ENCODE peak calls at places on chromosomes 5 and 9, in five cellular contexts. Z is heart right ventricle, V is omental fat pad, U is right lobe of liver, W is cardiac muscle cell. A is an unnamed sample.
A peak's percentile ranks its signal among the peaks of the same experiment; 100 is the strongest.

GRCh38 chr9:94135222-94135621 is 51.0 kb downstream of the PTPDC1 start:
- DNase-seq in Z (no peak), V (no peak), U (no peak), W (peak; percentile 98), A (no peak)

GRCh38 chr9:119291554-119291953 is 77.7 kb downstream of the BRINP1 start:
- DNase-seq in Z (no peak), V (no peak), U (no peak), W (no peak), A (no peak)

GRCh38 chr5:74141053-74141452 is 499.5 kb downstream of the ENC1 start:
- DNase-seq in Z (no peak), V (no peak), U (no peak), W (peak; percentile 8), A (no peak)

GRCh38 chr5:691817-692529 is 1.2 kb downstream of the TPPP start:
- DNase-seq in Z (no peak), V (no peak), U (no peak), W (no peak), A (no peak)

GRCh38 chr9:21415492-21416267 is 6.8 kb downstream of the IFNA8 start:
- DNase-seq in Z (no peak), V (no peak), U (no peak), W (no peak), A (no peak)

GRCh38 chr9:134605351-134605968 is 36.1 kb upstream of the COL5A1 start:
- DNase-seq in Z (peak; percentile 3), V (no peak), U (no peak), W (no peak), A (no peak)

GRCh38 chr9:132994410-132995120 is 16.1 kb downstream of the GFI1B start:
- DNase-seq in Z (no peak), V (no peak), U (no peak), W (peak; percentile 49), A (peak; percentile 52)

GRCh38 chr9:136942881-136943230 is 1.7 kb downstream of the FBXW5 start:
- DNase-seq in Z (no peak), V (no peak), U (no peak), W (no peak), A (peak; percentile 83)

GRCh38 chr9:137434498-137435380 is 6.4 kb downstream of the ENTPD8 start:
- DNase-seq in Z (no peak), V (no peak), U (peak; percentile 27), W (no peak), A (peak; percentile 84)

GRCh38 chr5:15105799-15106393 is 234.3 kb upstream of the ANKH start:
- DNase-seq in Z (peak; percentile 45), V (no peak), U (no peak), W (peak; percentile 71), A (no peak)

GRCh38 chr9:21294904-21295538 is 10.1 kb downstream of the IFNA5 start:
- DNase-seq in Z (no peak), V (no peak), U (no peak), W (no peak), A (no peak)

GRCh38 chr5:143206194-143207053 is 197.1 kb downstream of the NR3C1 start:
- DNase-seq in Z (no peak), V (no peak), U (no peak), W (no peak), A (no peak)

GRCh38 chr9:94656190-94656589 is 16.9 kb upstream of the FBP1 start:
- DNase-seq in Z (no peak), V (no peak), U (no peak), W (peak; percentile 17), A (no peak)

GRCh38 chr5:143004361-143004802 is 234.2 kb downstream of the ARHGAP26 start:
- DNase-seq in Z (no peak), V (no peak), U (no peak), W (no peak), A (no peak)

GRCh38 chr5:90644132-90644531 is 85.5 kb downstream of the ADGRV1 start:
- DNase-seq in Z (no peak), V (no peak), U (no peak), W (no peak), A (no peak)

GRCh38 chr5:69493235-69493925 is 790 bp downstream of the OCLN start:
- DNase-seq in Z (peak; percentile 7), V (no peak), U (peak; percentile 75), W (peak; percentile 30), A (no peak)

GRCh38 chr9:15221746-15222145 is 85.3 kb downstream of the TTC39B start:
- DNase-seq in Z (no peak), V (no peak), U (no peak), W (no peak), A (no peak)

GRCh38 chr9:25716220-25716872 is 38.1 kb upstream of the TUSC1 start:
- DNase-seq in Z (peak; percentile 4), V (no peak), U (no peak), W (peak; percentile 92), A (no peak)

DNA sequence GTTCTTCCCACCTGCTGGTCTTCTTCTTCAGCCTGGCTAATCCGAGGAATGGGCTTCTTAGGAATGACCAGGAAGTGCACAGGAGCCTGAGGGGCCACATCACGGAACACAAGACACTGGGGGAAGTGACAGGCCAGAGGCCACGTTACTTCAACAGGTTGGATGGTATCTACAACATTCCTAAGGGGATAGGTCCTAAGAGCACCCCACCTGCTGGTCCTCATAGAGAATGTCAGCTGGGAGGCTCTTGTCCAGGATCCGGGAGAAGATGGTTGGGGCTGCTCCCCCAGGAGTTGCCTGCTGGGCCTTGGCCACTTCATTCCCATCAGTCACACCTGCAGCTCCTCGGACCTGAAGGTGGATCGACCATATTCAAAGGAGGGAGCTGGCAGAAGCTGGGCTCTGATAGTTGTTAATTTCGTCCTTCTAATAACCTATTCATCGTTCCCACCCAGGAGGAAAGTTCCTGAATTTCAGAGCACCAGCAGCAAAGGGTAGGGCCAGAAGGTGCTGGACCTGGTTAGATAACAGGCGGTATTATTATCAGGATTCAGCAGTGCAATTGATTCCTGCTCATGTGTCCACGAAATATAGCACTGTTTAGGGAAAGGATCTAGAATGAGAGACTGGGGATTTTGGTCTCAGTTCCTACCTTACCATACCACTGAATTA is 1.3 kb downstream of the HINT2 start:
- DNase-seq in Z (no peak), V (no peak), U (no peak), W (peak; percentile 26), A (peak; percentile 39)
- TF ChIP-seq CTCF in Z (no peak), V (no peak), U (peak; percentile 16), W (peak; percentile 33), A (peak; percentile 65)

GRCh38 chr9:2198956-2199635 is 183.9 kb downstream of the SMARCA2 start:
- DNase-seq in Z (no peak), V (no peak), U (no peak), W (no peak), A (no peak)

GRCh38 chr9:2195211-2195610 is 180.1 kb downstream of the SMARCA2 start:
- DNase-seq in Z (no peak), V (no peak), U (no peak), W (no peak), A (no peak)

GRCh38 chr9:2199999-2200796 is 185.1 kb downstream of the SMARCA2 start:
- DNase-seq in Z (no peak), V (no peak), U (no peak), W (no peak), A (no peak)
- TF ChIP-seq CTCF in Z (no peak), V (no peak), U (no peak), W (no peak), A (no peak)

GRCh38 chr5:146208916-146209522 is 5.6 kb downstream of the RBM27 start:
- DNase-seq in Z (no peak), V (no peak), U (no peak), W (no peak), A (no peak)
- TF ChIP-seq CTCF in Z (no peak), V (no peak), U (no peak), W (peak; percentile 3), A (peak; percentile 42)

DNA sequence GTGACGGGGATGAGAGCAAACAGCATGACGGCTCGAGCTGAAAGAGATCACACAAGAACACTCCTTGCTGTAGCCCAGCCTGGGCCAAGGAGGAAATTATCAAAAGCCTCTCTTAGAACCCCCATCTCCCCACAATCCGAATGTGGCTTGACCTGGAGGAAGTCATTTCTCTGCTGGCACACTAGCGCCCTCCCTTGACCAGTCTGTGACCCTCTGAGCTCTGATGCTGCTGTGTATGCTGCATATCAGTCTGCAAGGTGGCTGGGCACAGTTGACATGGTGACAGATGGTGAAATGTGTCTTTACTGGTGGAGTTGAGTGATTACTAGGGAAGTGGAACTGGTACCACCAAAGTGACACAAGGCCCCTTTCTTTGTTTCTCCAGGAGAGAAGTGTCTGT is 3.3 kb downstream of the SLC46A2 start:
- DNase-seq in Z (no peak), V (no peak), U (no peak), W (no peak), A (no peak)
- TF ChIP-seq CTCF in Z (no peak), V (no peak), U (no peak), W (peak; percentile 28), A (peak; percentile 23)

GRCh38 chr5:141094481-141095262 is at the start of gene PCDHB2:
- DNase-seq in Z (peak; percentile 30), V (no peak), U (no peak), W (peak; percentile 6), A (no peak)
- TF ChIP-seq CTCF in Z (peak; percentile 30), V (no peak), U (no peak), W (no peak), A (peak; percentile 94)

GRCh38 chr9:127854169-127854833 is at the start of gene ENG:
- DNase-seq in Z (peak; percentile 90), V (no peak), U (peak; percentile 85), W (peak; percentile 79), A (no peak)
- TF ChIP-seq CTCF in Z (no peak), V (no peak), U (no peak), W (peak; percentile 11), A (peak; percentile 53)

GRCh38 chr5:173741729-173742431 is 125.4 kb upstream of the BOD1 start:
- DNase-seq in Z (no peak), V (no peak), U (no peak), W (no peak), A (no peak)

GRCh38 chr5:173742432-173742816 is 126.0 kb upstream of the BOD1 start:
- DNase-seq in Z (no peak), V (no peak), U (no peak), W (no peak), A (no peak)

GRCh38 chr5:173736923-173737412 is 120.5 kb upstream of the BOD1 start:
- DNase-seq in Z (no peak), V (no peak), U (no peak), W (no peak), A (no peak)

GRCh38 chr5:173740400-173740799 is 124.0 kb upstream of the BOD1 start:
- DNase-seq in Z (no peak), V (no peak), U (no peak), W (no peak), A (no peak)

DNA sequence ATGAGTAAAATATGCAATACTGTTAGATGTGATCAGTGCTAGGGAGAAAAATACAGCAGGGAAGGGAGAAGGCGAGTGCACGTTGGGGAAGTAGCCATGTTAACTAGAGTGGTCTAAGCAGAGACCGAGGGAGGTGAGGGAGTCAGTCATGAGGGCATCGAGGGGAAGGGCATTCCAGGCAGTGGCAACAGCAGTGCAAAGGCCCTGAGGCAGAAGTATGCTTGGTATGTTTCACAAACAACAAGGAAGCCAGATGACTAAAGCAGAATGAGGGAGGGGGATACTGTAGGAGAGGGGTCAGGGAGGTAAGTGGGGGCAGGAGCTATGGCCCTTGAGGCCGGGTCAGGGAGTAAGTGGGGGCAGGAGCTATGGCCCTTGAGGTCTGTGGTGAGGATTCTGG is 123.3 kb upstream of the BOD1 start:
- DNase-seq in Z (no peak), V (no peak), U (no peak), W (no peak), A (no peak)
- TF ChIP-seq CTCF in Z (no peak), V (no peak), U (no peak), W (no peak), A (no peak)

GRCh38 chr9:88045686-88046085 is 71.4 kb upstream of the CDK20 start:
- DNase-seq in Z (no peak), V (no peak), U (no peak), W (no peak), A (no peak)
- TF ChIP-seq CTCF in Z (no peak), V (no peak), U (no peak), W (no peak), A (no peak)